ENCODE peak calls at places on chromosome 6, in seven cellular contexts. One of them, this sample, is unnamed.

GRCh38 chr6:72944660-72945059 is 280.6 kb downstream of the KHDC1L start:
- DNase-seq in prostate gland: no peak
- DNase-seq in pancreas: no peak
- DNase-seq in tibial nerve: no peak
- DNase-seq in cardiac fibroblast: no peak
- DNase-seq in lower lobe of right lung: no peak
- DNase-seq in HCT116: no peak
- DNase-seq in this sample: no peak

GRCh38 chr6:135693971-135694370 is 157.5 kb upstream of the PDE7B start:
- DNase-seq in HCT116: no peak
- DNase-seq in cardiac fibroblast: no peak
- DNase-seq in tibial nerve: no peak
- DNase-seq in lower lobe of right lung: no peak
- DNase-seq in pancreas: no peak
- DNase-seq in prostate gland: no peak
- DNase-seq in this sample: no peak

GRCh38 chr6:29887330-29887818 is 55.0 kb upstream of the HLA-A start:
- DNase-seq in cardiac fibroblast: peak; percentile 29
- DNase-seq in tibial nerve: peak; percentile 21
- DNase-seq in lower lobe of right lung: peak; percentile 74
- DNase-seq in prostate gland: peak; percentile 8
- DNase-seq in pancreas: peak; percentile 41
- DNase-seq in HCT116: peak; percentile 8
- DNase-seq in this sample: no peak

GRCh38 chr6:10449751-10450150 is 34.9 kb upstream of the TFAP2A start:
- DNase-seq in HCT116: no peak
- DNase-seq in prostate gland: no peak
- DNase-seq in cardiac fibroblast: no peak
- DNase-seq in tibial nerve: no peak
- DNase-seq in pancreas: no peak
- DNase-seq in lower lobe of right lung: no peak
- DNase-seq in this sample: no peak

GRCh38 chr6:113978084-113978675 is 7.2 kb upstream of the HDAC2 start:
- DNase-seq in prostate gland: no peak
- DNase-seq in lower lobe of right lung: no peak
- DNase-seq in cardiac fibroblast: no peak
- DNase-seq in tibial nerve: no peak
- DNase-seq in HCT116: no peak
- DNase-seq in pancreas: no peak
- DNase-seq in this sample: no peak

GRCh38 chr6:44224978-44225330 is 1.6 kb downstream of the SLC29A1 start:
- DNase-seq in HCT116: no peak
- DNase-seq in lower lobe of right lung: no peak
- DNase-seq in cardiac fibroblast: no peak
- DNase-seq in tibial nerve: no peak
- DNase-seq in prostate gland: no peak
- DNase-seq in pancreas: no peak
- DNase-seq in this sample: no peak

GRCh38 chr6:924661-925060 is 231.7 kb upstream of the EXOC2 start:
- DNase-seq in lower lobe of right lung: no peak
- DNase-seq in prostate gland: no peak
- DNase-seq in pancreas: no peak
- DNase-seq in tibial nerve: no peak
- DNase-seq in HCT116: no peak
- DNase-seq in cardiac fibroblast: no peak
- DNase-seq in this sample: no peak

GRCh38 chr6:107648983-107649382 is 159.1 kb downstream of the SOBP start:
- DNase-seq in prostate gland: no peak
- DNase-seq in pancreas: no peak
- DNase-seq in cardiac fibroblast: no peak
- DNase-seq in HCT116: no peak
- DNase-seq in tibial nerve: no peak
- DNase-seq in lower lobe of right lung: no peak
- DNase-seq in this sample: no peak

GRCh38 chr6:37049990-37050853 is 44.8 kb downstream of the FGD2 start:
- DNase-seq in tibial nerve: no peak
- DNase-seq in prostate gland: no peak
- DNase-seq in lower lobe of right lung: peak; percentile 91
- DNase-seq in pancreas: no peak
- DNase-seq in cardiac fibroblast: no peak
- DNase-seq in HCT116: no peak
- DNase-seq in this sample: no peak

DNA sequence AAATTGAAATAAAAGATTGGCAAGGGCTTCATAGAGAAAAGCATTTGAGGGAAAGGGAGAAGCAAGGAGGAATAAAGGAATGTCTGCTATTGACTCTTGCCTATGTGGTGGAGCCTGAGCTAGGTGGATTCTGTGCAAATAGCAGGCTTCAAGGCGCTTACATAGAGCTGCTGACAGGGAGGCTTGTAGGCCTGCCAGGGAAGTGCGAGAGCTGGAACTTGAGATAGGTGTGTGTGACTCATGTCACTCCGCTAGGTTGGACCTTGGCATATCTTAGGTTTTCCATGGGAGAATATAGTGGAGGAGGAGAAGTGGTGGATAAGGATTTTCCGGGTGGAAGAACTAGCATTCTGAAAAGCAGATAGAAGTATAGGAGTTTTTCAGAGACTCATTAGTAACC is 14.0 kb downstream of the SNRNP48 start:
- DNase-seq in lower lobe of right lung: no peak
- DNase-seq in tibial nerve: no peak
- DNase-seq in prostate gland: no peak
- DNase-seq in HCT116: no peak
- DNase-seq in cardiac fibroblast: no peak
- DNase-seq in pancreas: no peak
- DNase-seq in this sample: no peak
- TF ChIP-seq CTCF in lower lobe of right lung: no peak
- TF ChIP-seq CTCF in tibial nerve: no peak
- TF ChIP-seq CTCF in prostate gland: no peak
- TF ChIP-seq CTCF in HCT116: no peak
- TF ChIP-seq CTCF in cardiac fibroblast: no peak
- TF ChIP-seq CTCF in pancreas: no peak
- TF ChIP-seq CTCF in this sample: no peak

GRCh38 chr6:35776364-35777215 is at the start of gene CLPSL2:
- DNase-seq in tibial nerve: no peak
- DNase-seq in HCT116: no peak
- DNase-seq in cardiac fibroblast: peak; percentile 33
- DNase-seq in prostate gland: no peak
- DNase-seq in pancreas: no peak
- DNase-seq in lower lobe of right lung: no peak
- DNase-seq in this sample: no peak
- TF ChIP-seq CTCF in tibial nerve: no peak
- TF ChIP-seq CTCF in HCT116: no peak
- TF ChIP-seq CTCF in cardiac fibroblast: no peak
- TF ChIP-seq CTCF in prostate gland: no peak
- TF ChIP-seq CTCF in pancreas: no peak
- TF ChIP-seq CTCF in lower lobe of right lung: no peak
- TF ChIP-seq CTCF in this sample: peak; percentile 48

GRCh38 chr6:34143196-34143883 is 2.5 kb downstream of the GRM4 start:
- DNase-seq in cardiac fibroblast: no peak
- DNase-seq in tibial nerve: no peak
- DNase-seq in HCT116: no peak
- DNase-seq in pancreas: no peak
- DNase-seq in prostate gland: no peak
- DNase-seq in lower lobe of right lung: peak; percentile 33
- DNase-seq in this sample: no peak
- TF ChIP-seq CTCF in cardiac fibroblast: no peak
- TF ChIP-seq CTCF in tibial nerve: no peak
- TF ChIP-seq CTCF in HCT116: no peak
- TF ChIP-seq CTCF in pancreas: no peak
- TF ChIP-seq CTCF in prostate gland: no peak
- TF ChIP-seq CTCF in lower lobe of right lung: no peak
- TF ChIP-seq CTCF in this sample: no peak

DNA sequence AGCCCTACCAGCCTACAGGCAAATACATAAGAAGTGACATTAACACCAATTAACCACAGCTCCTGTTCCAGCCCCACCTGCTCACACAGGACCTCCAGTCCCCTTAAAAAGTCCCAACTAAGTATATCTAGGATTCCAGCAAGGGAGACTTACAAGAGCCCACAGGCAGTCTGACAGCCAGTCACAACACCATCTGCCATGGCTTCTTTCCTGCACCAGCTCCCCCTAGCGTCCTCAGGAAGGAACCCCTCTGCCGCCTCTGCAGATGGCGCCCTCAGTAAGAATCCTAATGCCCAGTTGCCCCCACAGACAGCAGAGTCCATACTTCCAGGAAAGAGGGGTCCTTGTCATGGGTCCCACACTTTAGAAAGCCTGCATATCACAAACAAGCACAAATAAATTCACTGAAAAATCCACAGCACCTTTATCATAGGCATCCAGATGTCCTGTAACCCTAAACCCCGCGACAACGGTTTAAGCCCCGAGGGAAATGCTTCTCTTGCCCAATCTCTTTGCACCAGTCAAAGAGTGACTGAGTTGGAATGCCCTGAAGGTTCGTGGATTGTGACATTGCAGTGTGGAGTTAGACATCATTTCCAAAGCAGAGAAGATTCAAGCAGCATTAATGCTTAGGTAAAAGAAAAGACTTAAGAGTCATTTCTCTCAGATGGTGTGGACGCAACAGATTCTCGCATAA is 121.9 kb downstream of the HIVEP2 start:
- DNase-seq in tibial nerve: no peak
- DNase-seq in prostate gland: no peak
- DNase-seq in lower lobe of right lung: no peak
- DNase-seq in pancreas: no peak
- DNase-seq in HCT116: no peak
- DNase-seq in cardiac fibroblast: no peak
- DNase-seq in this sample: no peak
- TF ChIP-seq CTCF in tibial nerve: no peak
- TF ChIP-seq CTCF in prostate gland: no peak
- TF ChIP-seq CTCF in lower lobe of right lung: no peak
- TF ChIP-seq CTCF in pancreas: no peak
- TF ChIP-seq CTCF in HCT116: peak; percentile 59
- TF ChIP-seq CTCF in cardiac fibroblast: peak; percentile 25
- TF ChIP-seq CTCF in this sample: peak; percentile 58

GRCh38 chr6:33850294-33850693 is 46.5 kb upstream of the MLN start:
- DNase-seq in tibial nerve: no peak
- DNase-seq in lower lobe of right lung: no peak
- DNase-seq in pancreas: no peak
- DNase-seq in HCT116: no peak
- DNase-seq in cardiac fibroblast: no peak
- DNase-seq in prostate gland: no peak
- DNase-seq in this sample: no peak

GRCh38 chr6:33850869-33851541 is 47.2 kb upstream of the MLN start:
- DNase-seq in pancreas: no peak
- DNase-seq in tibial nerve: no peak
- DNase-seq in cardiac fibroblast: no peak
- DNase-seq in prostate gland: no peak
- DNase-seq in lower lobe of right lung: no peak
- DNase-seq in HCT116: no peak
- DNase-seq in this sample: no peak

GRCh38 chr6:33853736-33854135 is 49.9 kb upstream of the MLN start:
- DNase-seq in tibial nerve: no peak
- DNase-seq in lower lobe of right lung: no peak
- DNase-seq in pancreas: no peak
- DNase-seq in cardiac fibroblast: no peak
- DNase-seq in prostate gland: no peak
- DNase-seq in HCT116: no peak
- DNase-seq in this sample: no peak

GRCh38 chr6:33853026-33853425 is 49.2 kb upstream of the MLN start:
- DNase-seq in cardiac fibroblast: no peak
- DNase-seq in tibial nerve: no peak
- DNase-seq in HCT116: no peak
- DNase-seq in lower lobe of right lung: no peak
- DNase-seq in pancreas: no peak
- DNase-seq in prostate gland: no peak
- DNase-seq in this sample: no peak

DNA sequence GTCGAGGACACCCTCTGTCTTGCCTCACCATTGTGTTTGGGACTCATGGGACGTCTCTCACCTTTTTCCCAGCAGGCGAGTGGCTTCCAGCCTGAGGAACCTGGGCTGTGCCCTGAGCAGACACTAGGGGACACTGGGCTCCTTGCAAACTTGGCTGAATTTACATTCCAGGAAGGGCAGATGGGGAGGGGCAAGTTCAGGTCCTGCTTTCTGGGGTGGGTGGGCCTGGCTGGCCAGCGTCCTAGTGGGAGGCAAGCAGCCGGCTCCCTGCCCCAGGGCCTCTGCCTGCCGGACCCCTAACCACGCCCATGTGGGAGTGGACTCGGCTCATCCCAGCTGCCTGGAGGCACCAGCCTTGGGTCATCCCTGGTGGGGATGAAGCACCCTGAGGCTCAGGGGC is 48.2 kb upstream of the MLN start:
- DNase-seq in HCT116: peak; percentile 31
- DNase-seq in lower lobe of right lung: no peak
- DNase-seq in tibial nerve: no peak
- DNase-seq in prostate gland: no peak
- DNase-seq in cardiac fibroblast: peak; percentile 35
- DNase-seq in pancreas: no peak
- DNase-seq in this sample: no peak
- TF ChIP-seq CTCF in HCT116: peak; percentile 76
- TF ChIP-seq CTCF in lower lobe of right lung: peak; percentile 28
- TF ChIP-seq CTCF in tibial nerve: no peak
- TF ChIP-seq CTCF in prostate gland: no peak
- TF ChIP-seq CTCF in cardiac fibroblast: peak; percentile 67
- TF ChIP-seq CTCF in pancreas: no peak
- TF ChIP-seq CTCF in this sample: peak; percentile 66

GRCh38 chr6:11819486-11819885 is 40.9 kb upstream of the ADTRP start:
- DNase-seq in lower lobe of right lung: no peak
- DNase-seq in cardiac fibroblast: no peak
- DNase-seq in prostate gland: no peak
- DNase-seq in pancreas: no peak
- DNase-seq in tibial nerve: no peak
- DNase-seq in HCT116: no peak
- DNase-seq in this sample: no peak

GRCh38 chr6:11828185-11828897 is 49.7 kb upstream of the ADTRP start:
- DNase-seq in tibial nerve: no peak
- DNase-seq in cardiac fibroblast: no peak
- DNase-seq in prostate gland: no peak
- DNase-seq in pancreas: no peak
- DNase-seq in HCT116: no peak
- DNase-seq in lower lobe of right lung: no peak
- DNase-seq in this sample: no peak

GRCh38 chr6:11826779-11827178 is 48.2 kb upstream of the ADTRP start:
- DNase-seq in HCT116: no peak
- DNase-seq in cardiac fibroblast: no peak
- DNase-seq in prostate gland: no peak
- DNase-seq in lower lobe of right lung: no peak
- DNase-seq in tibial nerve: no peak
- DNase-seq in pancreas: no peak
- DNase-seq in this sample: no peak

GRCh38 chr6:11824986-11825385 is 46.4 kb upstream of the ADTRP start:
- DNase-seq in pancreas: no peak
- DNase-seq in prostate gland: no peak
- DNase-seq in HCT116: no peak
- DNase-seq in lower lobe of right lung: no peak
- DNase-seq in tibial nerve: no peak
- DNase-seq in cardiac fibroblast: no peak
- DNase-seq in this sample: no peak

GRCh38 chr6:11822346-11822745 is 43.7 kb upstream of the ADTRP start:
- DNase-seq in cardiac fibroblast: no peak
- DNase-seq in HCT116: no peak
- DNase-seq in prostate gland: no peak
- DNase-seq in lower lobe of right lung: no peak
- DNase-seq in tibial nerve: no peak
- DNase-seq in pancreas: no peak
- DNase-seq in this sample: no peak
- TF ChIP-seq CTCF in cardiac fibroblast: no peak
- TF ChIP-seq CTCF in HCT116: no peak
- TF ChIP-seq CTCF in prostate gland: no peak
- TF ChIP-seq CTCF in lower lobe of right lung: peak; percentile 6
- TF ChIP-seq CTCF in tibial nerve: no peak
- TF ChIP-seq CTCF in pancreas: no peak
- TF ChIP-seq CTCF in this sample: no peak